ENCODE peak calls at places on chromosomes 6 and 20, in nine cellular contexts. D is IMR-90; N is pancreas; B is PC-3; Z is OCI-LY7; A is CD8-positive, alpha-beta T cell; I is kidney; V is cardiac muscle cell; X is bronchial epithelial cell. Y is an unnamed sample.

GRCh38 chr6:108872001-108872974 is 24.1 kb downstream of the ARMC2 start:
- DNase-seq in B (no peak), D (no peak), Z (peak; percentile 20), V (no peak), I (peak; percentile 71), N (no peak), X (no peak), A (peak; percentile 64), Y (no peak)

GRCh38 chr20:31260326-31260932 is 3.0 kb downstream of the DEFB115 start:
- DNase-seq in A (no peak), N (no peak), I (no peak), D (no peak), B (peak; percentile 49), V (no peak), X (peak; percentile 21), Z (peak; percentile 34), Y (no peak)

GRCh38 chr20:47676219-47676721 is 109.0 kb downstream of the SULF2 start:
- DNase-seq in I (peak; percentile 55), N (no peak), Z (no peak), X (no peak), B (no peak), V (no peak), A (no peak), D (no peak), Y (no peak)

GRCh38 chr6:47093169-47093568 is 51.0 kb upstream of the ADGRF1 start:
- DNase-seq in A (no peak), I (no peak), D (no peak), B (peak; percentile 58), V (no peak), N (no peak), Z (no peak), X (no peak), Y (no peak)

GRCh38 chr6:110256366-110256765 is 76.1 kb downstream of the CDC40 start:
- DNase-seq in B (no peak), Z (no peak), X (no peak), A (no peak), N (no peak), D (no peak), I (no peak), V (no peak), Y (no peak)

GRCh38 chr20:57211406-57211805 is 55.0 kb downstream of the BMP7 start:
- DNase-seq in V (no peak), B (no peak), I (no peak), N (no peak), X (no peak), A (no peak), D (no peak), Z (no peak), Y (no peak)

GRCh38 chr6:156685823-156686428 is 91.3 kb upstream of the ARID1B start:
- DNase-seq in D (no peak), I (no peak), N (no peak), X (no peak), B (no peak), Z (peak; percentile 57), V (no peak), A (no peak), Y (no peak)

GRCh38 chr20:9672976-9673375 is 158.6 kb downstream of the LAMP5 start:
- DNase-seq in Z (no peak), I (no peak), X (no peak), A (no peak), B (no peak), V (no peak), D (no peak), N (no peak), Y (no peak)

GRCh38 chr6:72825265-72825918 is 203.5 kb downstream of the KCNQ5 start:
- DNase-seq in Z (no peak), I (no peak), X (peak; percentile 76), V (peak; percentile 65), B (peak; percentile 42), A (no peak), D (peak; percentile 69), N (no peak), Y (peak; percentile 45)

GRCh38 chr6:44048277-44048676 is 79.0 kb downstream of the MRPL14 start:
- DNase-seq in Z (no peak), X (no peak), D (no peak), V (no peak), N (no peak), I (peak; percentile 31), B (no peak), A (no peak), Y (no peak)

GRCh38 chr20:57428611-57429496 is 37.7 kb downstream of the RBM38 start:
- DNase-seq in I (no peak), N (peak; percentile 34), D (no peak), V (no peak), B (no peak), Z (no peak), X (no peak), A (no peak), Y (no peak)

GRCh38 chr20:59518881-59519706 is 85.2 kb upstream of the PHACTR3 start:
- DNase-seq in N (peak; percentile 60), D (peak; percentile 47), Z (peak; percentile 58), V (peak; percentile 61), A (no peak), I (no peak), X (peak; percentile 65), B (peak; percentile 80), Y (peak; percentile 28)

GRCh38 chr6:150280703-150281102 is 88.1 kb upstream of the IYD start:
- DNase-seq in D (no peak), B (no peak), X (no peak), A (no peak), N (no peak), Z (no peak), I (no peak), V (peak; percentile 20), Y (no peak)

GRCh38 chr6:43260791-43261190 is 17.5 kb downstream of the TTBK1 start:
- DNase-seq in D (no peak), Z (no peak), A (no peak), V (no peak), I (no peak), X (no peak), B (no peak), N (no peak), Y (no peak)

GRCh38 chr6:206264-206663 is 86.0 kb upstream of the DUSP22 start:
- DNase-seq in X (no peak), B (no peak), A (no peak), V (no peak), I (no peak), D (no peak), N (no peak), Z (no peak), Y (no peak)

GRCh38 chr20:63334356-63334755 is 26.8 kb downstream of the CHRNA4 start:
- DNase-seq in N (no peak), V (no peak), D (no peak), A (no peak), B (no peak), I (no peak), X (no peak), Z (no peak), Y (no peak)

GRCh38 chr6:85255661-85256060 is 194.2 kb upstream of the NT5E start:
- DNase-seq in N (no peak), V (no peak), X (no peak), Z (no peak), D (no peak), I (no peak), B (no peak), A (no peak), Y (no peak)

GRCh38 chr6:116761779-116762178 is 3.7 kb downstream of the FAM162B start:
- DNase-seq in I (no peak), D (no peak), X (no peak), A (no peak), B (no peak), Z (no peak), N (no peak), V (no peak), Y (no peak)

GRCh38 chr6:70338775-70339174 is 35.9 kb upstream of the COL9A1 start:
- DNase-seq in I (no peak), N (no peak), B (no peak), X (no peak), A (no peak), Z (no peak), D (no peak), V (no peak), Y (no peak)

GRCh38 chr6:165766457-165766856 is 103.4 kb upstream of the PDE10A start:
- DNase-seq in N (no peak), D (peak; percentile 59), B (peak; percentile 3), A (no peak), V (peak; percentile 57), I (no peak), X (peak; percentile 76), Z (no peak), Y (no peak)

GRCh38 chr6:157282279-157282678 is 41.0 kb downstream of the TMEM242 start:
- DNase-seq in V (no peak), A (no peak), B (no peak), I (no peak), X (no peak), N (peak; percentile 5), Z (no peak), D (no peak), Y (no peak)

GRCh38 chr6:35356391-35356790 is 14.0 kb downstream of the PPARD start:
- DNase-seq in N (no peak), I (no peak), X (no peak), A (no peak), D (no peak), Z (no peak), B (no peak), V (no peak), Y (no peak)
- H3K36me3 ChIP-seq in N (no peaks in the 10 kb centered on the region), I (peaks cover 11% of the 10 kb centered on the region), X (peaks cover 12% of the 10 kb centered on the region), A (peaks cover 43% of the 10 kb centered on the region), D (peaks cover 51% of the 10 kb centered on the region), Z (peaks cover 48% of the 10 kb centered on the region), B (peaks cover 52% of the 10 kb centered on the region), V (peaks cover 9% of the 10 kb centered on the region), Y (peaks cover 9% of the 10 kb centered on the region)

GRCh38 chr6:122154912-122155516 is 244.4 kb upstream of the HSF2 start:
- DNase-seq in X (no peak), B (no peak), Z (no peak), I (no peak), N (no peak), D (no peak), A (no peak), V (no peak), Y (no peak)
- TF ChIP-seq CTCF in X (no peak), B (no peak), Z (no peak), I (no peak), N (no peak), D (no peak), A (no peak), V (no peak), Y (no peak)

GRCh38 chr20:41168281-41169183 is 31.2 kb downstream of the PLCG1 start:
- DNase-seq in V (no peak), Z (no peak), D (no peak), I (no peak), N (no peak), B (no peak), X (no peak), A (no peak), Y (no peak)
- H3K36me3 ChIP-seq in V (peaks cover 70% of the 10 kb centered on the region), Z (peaks cover 92% of the 10 kb centered on the region), D (peaks cover 93% of the 10 kb centered on the region), I (peaks cover 57% of the 10 kb centered on the region), N (peaks cover 57% of the 10 kb centered on the region), B (peaks cover 41% of the 10 kb centered on the region), X (peaks cover 48% of the 10 kb centered on the region), A (peaks cover 92% of the 10 kb centered on the region), Y (peaks cover 39% of the 10 kb centered on the region)

GRCh38 chr6:129565331-129565730 is 144.6 kb downstream of the ARHGAP18 start:
- DNase-seq in V (no peak), D (no peak), N (no peak), A (no peak), Z (no peak), X (no peak), B (no peak), I (no peak), Y (no peak)

GRCh38 chr6:129568015-129568414 is 142.0 kb downstream of the ARHGAP18 start:
- DNase-seq in N (no peak), B (no peak), Z (no peak), V (no peak), I (no peak), D (no peak), A (no peak), X (no peak), Y (no peak)

GRCh38 chr6:129567374-129567773 is 142.6 kb downstream of the ARHGAP18 start:
- DNase-seq in Z (no peak), X (peak; percentile 48), V (peak; percentile 50), A (no peak), I (no peak), D (no peak), B (peak; percentile 29), N (no peak), Y (no peak)
- TF ChIP-seq CTCF in Z (peak; percentile 54), X (peak; percentile 48), V (peak; percentile 50), A (no peak), I (peak; percentile 10), D (peak; percentile 26), B (peak; percentile 61), N (no peak), Y (peak; percentile 43)